ENCODE peak calls at places on chromosome 21, in four cellular contexts. One of them, this sample, is unnamed.

GRCh38 chr21:28066051-28066450 is 926.6 kb downstream of the LTN1 start:
- DNase-seq in heart left ventricle: no peak
- DNase-seq in pancreas: no peak
- DNase-seq in spleen: no peak
- DNase-seq in this sample: no peak

GRCh38 chr21:25929859-25930520 is 195.2 kb downstream of the GABPA start:
- DNase-seq in heart left ventricle: no peak
- DNase-seq in pancreas: no peak
- DNase-seq in spleen: no peak
- DNase-seq in this sample: no peak

GRCh38 chr21:45592208-45592619 is 50.0 kb upstream of the SLC19A1 start:
- DNase-seq in heart left ventricle: no peak
- DNase-seq in pancreas: peak
- DNase-seq in spleen: peak
- DNase-seq in this sample: no peak

GRCh38 chr21:15441060-15441493 is 288.7 kb upstream of the USP25 start:
- DNase-seq in heart left ventricle: no peak
- DNase-seq in pancreas: no peak
- DNase-seq in spleen: no peak
- DNase-seq in this sample: no peak

GRCh38 chr21:27476696-27477095 is 509.8 kb upstream of the ADAMTS5 start:
- DNase-seq in heart left ventricle: no peak
- DNase-seq in pancreas: no peak
- DNase-seq in spleen: no peak
- DNase-seq in this sample: no peak

GRCh38 chr21:36769051-36769867 is 70.3 kb downstream of the SIM2 start:
- DNase-seq in heart left ventricle: no peak
- DNase-seq in pancreas: no peak
- DNase-seq in spleen: no peak
- DNase-seq in this sample: no peak

GRCh38 chr21:36773111-36773510 is 74.2 kb downstream of the SIM2 start:
- DNase-seq in heart left ventricle: peak
- DNase-seq in pancreas: peak
- DNase-seq in spleen: no peak
- DNase-seq in this sample: no peak

GRCh38 chr21:46124083-46124925 is 26.4 kb downstream of the COL6A2 start:
- DNase-seq in heart left ventricle: peak
- DNase-seq in pancreas: peak
- DNase-seq in spleen: peak
- DNase-seq in this sample: no peak

GRCh38 chr21:28283652-28284490 is 708.8 kb downstream of the LTN1 start:
- DNase-seq in heart left ventricle: no peak
- DNase-seq in pancreas: peak
- DNase-seq in spleen: no peak
- DNase-seq in this sample: no peak

GRCh38 chr21:46097826-46098286 is at the start of gene COL6A2:
- DNase-seq in heart left ventricle: peak
- DNase-seq in pancreas: no peak
- DNase-seq in spleen: peak
- DNase-seq in this sample: no peak

GRCh38 chr21:45957551-45957950 is 24.0 kb upstream of the COL6A1 start:
- DNase-seq in heart left ventricle: no peak
- DNase-seq in pancreas: no peak
- DNase-seq in spleen: no peak
- DNase-seq in this sample: no peak

GRCh38 chr21:45283019-45283610 is 4.6 kb downstream of the POFUT2 start:
- DNase-seq in heart left ventricle: no peak
- DNase-seq in pancreas: no peak
- DNase-seq in spleen: peak
- DNase-seq in this sample: no peak

GRCh38 chr21:36858320-36858957 is 108.0 kb downstream of the HLCS start:
- DNase-seq in heart left ventricle: no peak
- DNase-seq in pancreas: no peak
- DNase-seq in spleen: no peak
- DNase-seq in this sample: no peak

GRCh38 chr21:26100573-26100972 is 70.0 kb downstream of the APP start:
- DNase-seq in heart left ventricle: no peak
- DNase-seq in pancreas: no peak
- DNase-seq in spleen: no peak
- DNase-seq in this sample: no peak

GRCh38 chr21:45753445-45753844 is 109.9 kb downstream of the PCBP3 start:
- DNase-seq in heart left ventricle: no peak
- DNase-seq in pancreas: no peak
- DNase-seq in spleen: no peak
- DNase-seq in this sample: no peak

DNA sequence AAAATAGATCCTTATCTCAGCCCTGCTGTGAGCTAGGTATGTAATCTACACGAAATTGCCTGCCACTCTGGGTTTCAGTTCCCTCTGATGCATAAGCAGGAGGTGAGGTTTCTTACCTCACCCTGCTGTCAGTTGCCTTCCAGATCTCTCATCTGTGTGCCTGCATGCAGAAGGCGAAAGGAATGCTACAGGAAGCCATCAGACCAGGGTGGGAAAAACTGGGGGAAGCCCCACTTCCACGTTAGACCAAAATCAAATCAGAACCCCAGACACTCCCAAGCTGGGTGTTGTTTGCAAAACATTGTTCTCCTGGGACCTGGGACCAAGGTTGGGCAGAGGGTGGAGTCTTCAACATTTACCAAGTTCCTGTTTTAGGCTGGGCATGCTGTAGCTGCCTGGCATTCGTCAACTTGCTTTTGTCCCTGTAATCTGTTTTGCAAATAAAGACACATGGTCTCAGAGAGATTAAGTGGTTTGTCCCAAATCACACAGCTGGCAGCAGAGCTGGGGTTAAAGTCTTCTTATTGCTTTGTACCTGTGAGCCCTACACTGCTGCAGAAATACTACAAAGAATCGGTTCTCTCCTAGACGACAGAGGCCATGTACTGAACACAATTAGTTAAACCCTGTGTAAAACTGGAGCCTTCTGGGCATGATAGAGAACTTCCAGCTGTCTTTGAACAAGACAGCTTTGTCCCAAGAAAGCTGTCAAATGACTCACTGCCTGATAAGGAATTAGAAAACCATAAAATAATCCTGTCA is 389.7 kb upstream of the RUNX1 start:
- DNase-seq in heart left ventricle: no peak
- DNase-seq in pancreas: peak
- DNase-seq in spleen: no peak
- DNase-seq in this sample: no peak
- H3K4me3 ChIP-seq in heart left ventricle: no peak
- H3K4me3 ChIP-seq in pancreas: no peak
- H3K4me3 ChIP-seq in spleen: no peak
- H3K4me3 ChIP-seq in this sample: no peak

DNA sequence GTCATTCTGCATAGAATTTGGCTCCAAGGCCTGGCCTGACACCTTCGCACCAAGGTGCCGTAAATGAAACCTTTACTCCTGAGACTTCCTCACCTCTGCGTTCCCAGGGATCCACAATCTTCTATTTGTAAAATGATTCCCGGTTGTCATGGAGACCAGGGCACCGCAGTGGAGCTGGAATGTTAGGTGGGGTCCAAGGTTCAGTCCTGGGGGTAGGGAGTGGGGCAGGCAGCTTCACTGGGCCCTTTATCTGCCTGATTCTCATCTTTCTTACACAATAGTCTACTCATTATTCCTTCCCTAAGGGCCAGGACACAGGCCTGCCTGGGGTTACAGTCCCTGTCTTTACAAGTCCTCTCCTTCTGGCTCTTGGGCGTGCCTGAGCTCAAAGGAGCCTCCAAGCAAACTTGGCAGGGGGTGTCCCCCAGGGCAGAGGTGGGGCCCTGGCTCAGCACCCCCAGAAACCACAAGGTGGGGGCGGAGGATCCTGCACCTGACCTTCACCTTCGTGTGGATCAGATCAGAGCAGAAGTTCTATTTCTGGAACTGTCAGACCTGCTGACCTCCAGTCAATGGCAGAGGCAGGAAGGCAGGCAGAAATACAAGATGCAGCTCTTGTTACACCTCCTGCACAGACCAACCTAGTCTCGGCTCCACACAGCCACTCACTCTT is 51.1 kb downstream of the RIPK4 start:
- DNase-seq in heart left ventricle: no peak
- DNase-seq in pancreas: peak
- DNase-seq in spleen: no peak
- DNase-seq in this sample: no peak
- H3K27ac ChIP-seq in heart left ventricle: no peak
- H3K27ac ChIP-seq in pancreas: peak
- H3K27ac ChIP-seq in spleen: no peak
- H3K27ac ChIP-seq in this sample: no peak

GRCh38 chr21:33339938-33340337 is 15.2 kb downstream of the IFNAR1 start:
- DNase-seq in heart left ventricle: no peak
- DNase-seq in pancreas: no peak
- DNase-seq in spleen: no peak
- DNase-seq in this sample: no peak
- H3K4me3 ChIP-seq in heart left ventricle: no peak
- H3K4me3 ChIP-seq in pancreas: no peak
- H3K4me3 ChIP-seq in spleen: no peak
- H3K4me3 ChIP-seq in this sample: no peak

GRCh38 chr21:43767498-43767979 is 8.6 kb downstream of the CSTB start:
- DNase-seq in heart left ventricle: no peak
- DNase-seq in pancreas: no peak
- DNase-seq in spleen: no peak
- DNase-seq in this sample: no peak
- H3K27ac ChIP-seq in heart left ventricle: peak
- H3K27ac ChIP-seq in pancreas: no peak
- H3K27ac ChIP-seq in spleen: no peak
- H3K27ac ChIP-seq in this sample: no peak

DNA sequence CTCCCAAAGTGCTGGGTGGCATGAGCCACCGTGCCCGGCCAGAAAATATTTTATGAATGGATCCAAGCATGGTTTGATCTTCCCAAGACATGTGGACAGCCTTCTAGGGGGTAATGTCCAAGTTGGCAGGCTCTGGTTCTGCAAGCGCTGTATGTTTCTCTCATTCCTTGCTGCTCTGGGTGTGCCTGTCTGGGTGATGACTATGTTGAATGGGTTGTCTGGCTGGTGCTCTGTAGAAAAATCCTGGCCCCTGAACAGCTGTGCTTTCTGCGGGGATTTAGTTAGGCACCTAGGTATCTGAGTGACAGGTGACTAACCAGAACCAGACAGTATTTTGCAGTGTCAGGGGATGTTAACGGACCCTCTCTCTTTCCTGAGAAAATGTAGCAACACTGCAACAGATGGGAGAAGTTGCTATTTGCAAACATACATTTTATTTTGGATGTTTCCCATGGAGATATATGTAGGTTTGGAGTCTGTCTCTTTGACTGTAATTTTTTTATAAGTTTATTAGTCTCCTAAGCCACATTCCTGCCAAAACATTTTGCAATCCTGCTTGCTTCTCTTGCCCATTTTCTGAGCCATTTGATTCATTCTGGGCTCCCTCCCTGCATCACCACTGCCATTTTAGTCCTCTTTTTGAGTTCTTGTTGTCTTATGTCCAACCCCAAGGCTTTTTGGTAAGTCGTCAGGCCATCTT is 14.2 kb downstream of the HUNK start:
- DNase-seq in heart left ventricle: no peak
- DNase-seq in pancreas: no peak
- DNase-seq in spleen: no peak
- DNase-seq in this sample: no peak
- H3K4me3 ChIP-seq in heart left ventricle: no peak
- H3K4me3 ChIP-seq in pancreas: no peak
- H3K4me3 ChIP-seq in spleen: no peak
- H3K4me3 ChIP-seq in this sample: no peak

DNA sequence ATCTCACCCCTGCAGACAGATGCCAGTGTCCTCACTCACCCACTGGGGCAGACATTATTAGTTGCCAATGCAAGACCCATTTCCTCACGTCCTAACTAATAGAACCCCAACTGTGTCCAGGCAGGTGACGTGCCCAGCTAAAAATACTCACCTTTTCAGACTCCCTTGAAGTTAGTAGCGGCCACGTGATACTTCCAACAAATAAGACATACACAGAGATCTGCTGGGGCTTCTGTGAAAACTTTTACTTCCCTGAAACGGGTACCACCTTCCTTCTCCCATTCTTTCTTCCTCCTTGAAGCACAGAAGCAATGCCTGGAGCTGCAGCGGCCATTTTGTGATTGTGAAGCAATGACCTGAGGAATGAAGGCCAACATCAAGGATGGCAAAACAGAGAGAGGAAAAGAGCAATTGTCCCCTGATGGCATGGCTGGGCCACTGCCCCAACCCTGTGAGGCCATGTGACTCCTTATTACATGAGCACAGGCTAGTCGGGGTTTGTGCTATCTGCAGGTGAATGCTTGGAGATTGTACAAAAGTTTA is 74.4 kb upstream of the TMPRSS2 start:
- DNase-seq in heart left ventricle: no peak
- DNase-seq in pancreas: peak
- DNase-seq in spleen: no peak
- DNase-seq in this sample: no peak
- H3K27ac ChIP-seq in heart left ventricle: no peak
- H3K27ac ChIP-seq in pancreas: peak
- H3K27ac ChIP-seq in spleen: no peak
- H3K27ac ChIP-seq in this sample: no peak

GRCh38 chr21:33069994-33070811 is at the start of gene OLIG1:
- DNase-seq in heart left ventricle: peak
- DNase-seq in pancreas: no peak
- DNase-seq in spleen: peak
- DNase-seq in this sample: no peak
- H3K4me3 ChIP-seq in heart left ventricle: peak
- H3K4me3 ChIP-seq in pancreas: peak
- H3K4me3 ChIP-seq in spleen: peak
- H3K4me3 ChIP-seq in this sample: peak